ENCODE peak calls at places on chromosomes 16 and 17, in six cellular contexts. One of them, this sample, is unnamed.

GRCh38 chr16:13307255-13307654 is 405.9 kb downstream of the SHISA9 start:
- DNase-seq in cardiac muscle cell: no peak
- DNase-seq in CD8-positive, alpha-beta T cell: no peak
- DNase-seq in fibroblast of lung: no peak
- DNase-seq in thoracic aorta: no peak
- DNase-seq in body of pancreas: peak
- DNase-seq in this sample: no peak

GRCh38 chr16:2486645-2487516 is 12.0 kb downstream of the TBC1D24 start:
- DNase-seq in CD8-positive, alpha-beta T cell: peak
- DNase-seq in body of pancreas: peak
- DNase-seq in cardiac muscle cell: no peak
- DNase-seq in thoracic aorta: no peak
- DNase-seq in fibroblast of lung: no peak
- DNase-seq in this sample: peak

GRCh38 chr17:78141437-78142112 is 4.6 kb upstream of the C17orf99 start:
- DNase-seq in CD8-positive, alpha-beta T cell: no peak
- DNase-seq in fibroblast of lung: no peak
- DNase-seq in thoracic aorta: no peak
- DNase-seq in body of pancreas: no peak
- DNase-seq in cardiac muscle cell: no peak
- DNase-seq in this sample: no peak

GRCh38 chr17:45282683-45283644 is 21.1 kb upstream of the SPATA32 start:
- DNase-seq in cardiac muscle cell: peak
- DNase-seq in thoracic aorta: no peak
- DNase-seq in fibroblast of lung: peak
- DNase-seq in body of pancreas: peak
- DNase-seq in CD8-positive, alpha-beta T cell: no peak
- DNase-seq in this sample: no peak

GRCh38 chr17:78971764-78972506 is 7.8 kb downstream of the LGALS3BP start:
- DNase-seq in CD8-positive, alpha-beta T cell: no peak
- DNase-seq in thoracic aorta: no peak
- DNase-seq in cardiac muscle cell: no peak
- DNase-seq in fibroblast of lung: no peak
- DNase-seq in body of pancreas: no peak
- DNase-seq in this sample: no peak

GRCh38 chr17:75472119-75472518 is 15.7 kb downstream of the TMEM94 start:
- DNase-seq in body of pancreas: no peak
- DNase-seq in fibroblast of lung: no peak
- DNase-seq in thoracic aorta: no peak
- DNase-seq in CD8-positive, alpha-beta T cell: no peak
- DNase-seq in cardiac muscle cell: no peak
- DNase-seq in this sample: no peak

GRCh38 chr16:49353650-49354049 is 20.0 kb upstream of the C16orf78 start:
- DNase-seq in cardiac muscle cell: peak
- DNase-seq in thoracic aorta: no peak
- DNase-seq in body of pancreas: peak
- DNase-seq in CD8-positive, alpha-beta T cell: no peak
- DNase-seq in fibroblast of lung: no peak
- DNase-seq in this sample: no peak

GRCh38 chr17:7548585-7549400 is at the start of gene TNFSF12:
- DNase-seq in cardiac muscle cell: peak
- DNase-seq in thoracic aorta: no peak
- DNase-seq in body of pancreas: peak
- DNase-seq in fibroblast of lung: peak
- DNase-seq in CD8-positive, alpha-beta T cell: peak
- DNase-seq in this sample: peak

GRCh38 chr17:8488931-8489330 is 53.2 kb downstream of the NDEL1 start:
- DNase-seq in body of pancreas: peak
- DNase-seq in CD8-positive, alpha-beta T cell: no peak
- DNase-seq in fibroblast of lung: peak
- DNase-seq in cardiac muscle cell: peak
- DNase-seq in thoracic aorta: peak
- DNase-seq in this sample: no peak

GRCh38 chr16:66269631-66270332 is 96.7 kb upstream of the CDH5 start:
- DNase-seq in body of pancreas: no peak
- DNase-seq in thoracic aorta: no peak
- DNase-seq in CD8-positive, alpha-beta T cell: no peak
- DNase-seq in cardiac muscle cell: peak
- DNase-seq in fibroblast of lung: peak
- DNase-seq in this sample: no peak

GRCh38 chr17:33389506-33390141 is 96.5 kb upstream of the ASIC2 start:
- DNase-seq in cardiac muscle cell: peak
- DNase-seq in body of pancreas: no peak
- DNase-seq in CD8-positive, alpha-beta T cell: no peak
- DNase-seq in thoracic aorta: no peak
- DNase-seq in fibroblast of lung: no peak
- DNase-seq in this sample: no peak

GRCh38 chr16:15819046-15819445 is 37.8 kb downstream of the MYH11 start:
- DNase-seq in cardiac muscle cell: no peak
- DNase-seq in fibroblast of lung: no peak
- DNase-seq in thoracic aorta: no peak
- DNase-seq in CD8-positive, alpha-beta T cell: no peak
- DNase-seq in body of pancreas: no peak
- DNase-seq in this sample: no peak

GRCh38 chr16:67389911-67390815 is 3.1 kb downstream of the TPPP3 start:
- DNase-seq in fibroblast of lung: no peak
- DNase-seq in CD8-positive, alpha-beta T cell: no peak
- DNase-seq in thoracic aorta: no peak
- DNase-seq in cardiac muscle cell: no peak
- DNase-seq in body of pancreas: peak
- DNase-seq in this sample: no peak

GRCh38 chr17:64081802-64082799 is 47.8 kb downstream of the ERN1 start:
- DNase-seq in body of pancreas: no peak
- DNase-seq in thoracic aorta: no peak
- DNase-seq in CD8-positive, alpha-beta T cell: peak
- DNase-seq in fibroblast of lung: peak
- DNase-seq in cardiac muscle cell: peak
- DNase-seq in this sample: no peak

GRCh38 chr16:81730090-81731051 is 48.7 kb upstream of the PLCG2 start:
- DNase-seq in body of pancreas: peak
- DNase-seq in fibroblast of lung: peak
- DNase-seq in cardiac muscle cell: peak
- DNase-seq in CD8-positive, alpha-beta T cell: peak
- DNase-seq in thoracic aorta: peak
- DNase-seq in this sample: peak

GRCh38 chr16:72783716-72784320 is 264.1 kb downstream of the ZFHX3 start:
- DNase-seq in CD8-positive, alpha-beta T cell: no peak
- DNase-seq in body of pancreas: no peak
- DNase-seq in thoracic aorta: no peak
- DNase-seq in fibroblast of lung: peak
- DNase-seq in cardiac muscle cell: peak
- DNase-seq in this sample: no peak

DNA sequence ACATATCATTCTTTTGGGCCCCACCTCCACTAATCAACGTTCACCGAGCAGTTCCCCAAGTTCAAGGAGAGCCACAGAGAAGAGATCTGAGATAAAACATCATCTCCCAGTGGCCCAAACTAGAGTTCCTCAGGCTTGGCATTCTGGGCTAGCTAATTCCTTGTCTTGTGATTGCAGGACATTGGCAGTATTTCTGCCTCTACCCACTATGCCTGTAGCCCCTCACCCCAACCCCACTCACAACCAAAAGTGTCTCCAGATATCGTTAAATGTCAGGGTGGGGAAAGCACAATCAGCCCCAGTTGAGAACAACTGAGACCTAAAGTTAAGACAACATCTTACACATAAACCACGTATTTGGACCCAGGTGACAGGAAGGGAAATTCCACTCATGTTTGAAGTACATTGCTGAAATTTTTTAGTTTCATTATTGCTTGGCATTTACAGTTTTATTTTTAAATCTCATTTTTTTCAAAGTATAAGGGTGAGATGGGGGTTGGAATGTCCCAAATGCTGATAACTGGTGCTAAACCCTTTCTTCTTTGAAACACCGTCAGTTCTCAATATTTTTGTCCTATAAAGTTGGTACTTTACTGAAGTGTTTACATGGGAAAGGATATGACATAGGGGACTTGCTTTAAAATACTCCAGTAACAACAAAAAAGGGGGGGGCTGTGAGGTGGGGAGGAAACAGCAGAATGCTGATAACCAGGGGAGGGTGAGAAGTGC is 13.6 kb downstream of the ZC3H7A start:
- DNase-seq in CD8-positive, alpha-beta T cell: peak
- DNase-seq in fibroblast of lung: peak
- DNase-seq in thoracic aorta: no peak
- DNase-seq in cardiac muscle cell: peak
- DNase-seq in body of pancreas: no peak
- DNase-seq in this sample: no peak
- H3K4me3 ChIP-seq in CD8-positive, alpha-beta T cell: peak
- H3K4me3 ChIP-seq in fibroblast of lung: peak
- H3K4me3 ChIP-seq in thoracic aorta: peak
- H3K4me3 ChIP-seq in cardiac muscle cell: no peak
- H3K4me3 ChIP-seq in body of pancreas: no peak
- H3K4me3 ChIP-seq in this sample: peak

DNA sequence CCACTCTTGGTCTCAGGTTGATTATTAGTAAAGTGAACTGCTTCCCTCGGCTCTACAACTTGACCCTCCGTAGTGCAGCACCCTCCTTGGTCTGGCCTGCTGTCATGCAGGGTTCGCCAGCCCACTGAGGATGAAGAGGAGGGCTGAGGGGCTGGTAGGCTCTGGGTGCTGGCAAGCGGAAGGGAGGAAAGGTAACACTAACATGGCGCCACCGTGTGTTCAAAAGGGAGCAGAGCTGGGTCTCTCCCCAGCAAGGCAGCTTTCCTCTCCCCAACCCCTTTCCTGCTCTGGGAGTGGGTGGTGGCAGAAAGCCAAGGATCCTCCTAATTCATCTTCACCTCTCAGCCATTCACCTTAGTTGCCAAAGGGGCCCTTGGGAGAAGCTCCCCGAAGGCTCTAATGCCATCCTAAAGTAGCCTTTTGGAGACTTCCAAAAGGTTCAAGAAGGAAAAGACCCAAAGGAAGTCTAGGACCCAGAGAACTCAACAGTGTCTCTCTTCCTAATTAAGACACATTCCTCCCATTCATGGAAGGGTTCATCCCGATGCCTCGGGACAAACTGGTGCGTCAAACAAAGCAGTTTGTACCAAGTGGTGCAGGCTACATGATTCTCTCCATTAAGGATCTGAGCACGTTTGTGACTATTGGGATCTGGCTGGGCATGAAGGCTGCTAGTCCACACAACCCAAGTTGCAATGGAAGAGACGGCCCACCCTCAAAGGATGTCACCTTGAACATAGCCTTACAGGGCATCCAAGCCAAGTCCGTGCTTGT is 90.8 kb upstream of the TOB1 start:
- DNase-seq in fibroblast of lung: peak
- DNase-seq in cardiac muscle cell: peak
- DNase-seq in CD8-positive, alpha-beta T cell: peak
- DNase-seq in body of pancreas: peak
- DNase-seq in thoracic aorta: no peak
- DNase-seq in this sample: peak
- TF ChIP-seq CTCF in fibroblast of lung: peak
- TF ChIP-seq CTCF in cardiac muscle cell: peak
- TF ChIP-seq CTCF in CD8-positive, alpha-beta T cell: peak
- TF ChIP-seq CTCF in body of pancreas: peak
- TF ChIP-seq CTCF in thoracic aorta: peak
- TF ChIP-seq CTCF in this sample: no peak

GRCh38 chr17:44121206-44121605 is 2.2 kb downstream of the HDAC5 start:
- DNase-seq in thoracic aorta: no peak
- DNase-seq in CD8-positive, alpha-beta T cell: no peak
- DNase-seq in cardiac muscle cell: no peak
- DNase-seq in body of pancreas: no peak
- DNase-seq in fibroblast of lung: no peak
- DNase-seq in this sample: no peak
- H3K27ac ChIP-seq in thoracic aorta: peak
- H3K27ac ChIP-seq in CD8-positive, alpha-beta T cell: no peak
- H3K27ac ChIP-seq in cardiac muscle cell: no peak
- H3K27ac ChIP-seq in body of pancreas: peak
- H3K27ac ChIP-seq in fibroblast of lung: no peak
- H3K27ac ChIP-seq in this sample: no peak

DNA sequence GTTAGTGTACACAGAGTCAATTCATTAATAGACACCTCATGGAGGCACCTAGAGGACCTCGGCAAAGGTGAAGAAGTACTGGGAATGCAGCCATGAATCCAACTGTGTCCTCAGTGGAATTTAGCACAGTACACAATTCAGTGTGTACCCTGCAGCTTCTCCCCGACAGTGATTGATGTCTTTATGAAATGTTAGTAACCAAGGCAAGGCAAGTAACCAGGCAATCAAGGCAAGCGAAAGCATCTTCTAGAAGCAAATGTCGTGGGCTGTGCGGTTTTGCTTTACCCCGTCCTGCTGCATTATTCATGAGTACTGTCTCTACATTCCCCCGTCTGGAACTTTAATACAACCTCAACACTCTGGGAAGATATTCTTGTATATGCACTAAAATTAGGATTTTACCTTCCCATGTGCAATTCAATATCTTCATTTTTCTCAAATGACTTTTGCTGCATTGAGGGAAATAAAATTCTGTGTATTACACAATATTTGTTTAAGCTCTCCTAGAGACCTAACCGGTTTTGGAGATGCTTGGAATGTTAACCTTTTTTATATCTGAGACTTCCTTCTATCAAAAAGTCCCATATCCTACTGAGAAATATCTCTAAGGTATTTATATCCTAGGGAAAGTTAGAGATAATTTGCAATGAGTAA is 52.1 kb upstream of the ADORA2B start:
- DNase-seq in CD8-positive, alpha-beta T cell: no peak
- DNase-seq in cardiac muscle cell: peak
- DNase-seq in body of pancreas: peak
- DNase-seq in thoracic aorta: no peak
- DNase-seq in fibroblast of lung: no peak
- DNase-seq in this sample: no peak
- H3K4me3 ChIP-seq in CD8-positive, alpha-beta T cell: no peak
- H3K4me3 ChIP-seq in cardiac muscle cell: no peak
- H3K4me3 ChIP-seq in body of pancreas: no peak
- H3K4me3 ChIP-seq in thoracic aorta: no peak
- H3K4me3 ChIP-seq in fibroblast of lung: no peak
- H3K4me3 ChIP-seq in this sample: no peak

GRCh38 chr17:66531826-66532439 is 229.5 kb downstream of the PRKCA start:
- DNase-seq in thoracic aorta: no peak
- DNase-seq in fibroblast of lung: no peak
- DNase-seq in cardiac muscle cell: no peak
- DNase-seq in CD8-positive, alpha-beta T cell: no peak
- DNase-seq in body of pancreas: no peak
- DNase-seq in this sample: no peak

GRCh38 chr17:66537518-66537917 is 235.1 kb downstream of the PRKCA start:
- DNase-seq in thoracic aorta: no peak
- DNase-seq in body of pancreas: no peak
- DNase-seq in fibroblast of lung: no peak
- DNase-seq in cardiac muscle cell: no peak
- DNase-seq in CD8-positive, alpha-beta T cell: no peak
- DNase-seq in this sample: no peak

GRCh38 chr17:66538776-66539175 is 236.4 kb downstream of the PRKCA start:
- DNase-seq in body of pancreas: no peak
- DNase-seq in CD8-positive, alpha-beta T cell: no peak
- DNase-seq in cardiac muscle cell: peak
- DNase-seq in thoracic aorta: no peak
- DNase-seq in fibroblast of lung: no peak
- DNase-seq in this sample: no peak

GRCh38 chr17:66535611-66536010 is 233.2 kb downstream of the PRKCA start:
- DNase-seq in fibroblast of lung: no peak
- DNase-seq in cardiac muscle cell: no peak
- DNase-seq in CD8-positive, alpha-beta T cell: no peak
- DNase-seq in thoracic aorta: no peak
- DNase-seq in body of pancreas: no peak
- DNase-seq in this sample: no peak

GRCh38 chr17:66533572-66533971 is 231.2 kb downstream of the PRKCA start:
- DNase-seq in body of pancreas: peak
- DNase-seq in fibroblast of lung: peak
- DNase-seq in thoracic aorta: no peak
- DNase-seq in cardiac muscle cell: peak
- DNase-seq in CD8-positive, alpha-beta T cell: no peak
- DNase-seq in this sample: no peak
- TF ChIP-seq CTCF in body of pancreas: no peak
- TF ChIP-seq CTCF in fibroblast of lung: peak
- TF ChIP-seq CTCF in thoracic aorta: no peak
- TF ChIP-seq CTCF in cardiac muscle cell: peak
- TF ChIP-seq CTCF in CD8-positive, alpha-beta T cell: no peak
- TF ChIP-seq CTCF in this sample: no peak